ENCODE peak calls at places on chromosomes 12 and 14, in five cellular contexts. One of them, this sample, is unnamed.

GRCh38 chr12:94717112-94717511 is 66.8 kb upstream of the TMCC3 start:
- DNase-seq in NCI-H1694 treated with DMSO at 0.1 percent for 48 hours: no peak
- DNase-seq in transverse colon: no peak
- DNase-seq in endothelial cell: no peak
- DNase-seq in GM03348: no peak
- DNase-seq in this sample: no peak

GRCh38 chr12:101713059-101713682 is 15.7 kb downstream of the CHPT1 start:
- DNase-seq in NCI-H1694 treated with DMSO at 0.1 percent for 48 hours: no peak
- DNase-seq in transverse colon: peak
- DNase-seq in endothelial cell: no peak
- DNase-seq in GM03348: peak
- DNase-seq in this sample: peak

GRCh38 chr14:64760146-64760755 is 56.0 kb downstream of the PLEKHG3 start:
- DNase-seq in NCI-H1694 treated with DMSO at 0.1 percent for 48 hours: peak
- DNase-seq in transverse colon: peak
- DNase-seq in endothelial cell: peak
- DNase-seq in GM03348: peak
- DNase-seq in this sample: no peak

GRCh38 chr14:65422093-65422834 is 9.7 kb downstream of the FUT8 start:
- DNase-seq in NCI-H1694 treated with DMSO at 0.1 percent for 48 hours: no peak
- DNase-seq in transverse colon: no peak
- DNase-seq in endothelial cell: no peak
- DNase-seq in GM03348: no peak
- DNase-seq in this sample: no peak

GRCh38 chr14:39303100-39303499 is 69.4 kb downstream of the MIA2 start:
- DNase-seq in NCI-H1694 treated with DMSO at 0.1 percent for 48 hours: no peak
- DNase-seq in transverse colon: no peak
- DNase-seq in endothelial cell: no peak
- DNase-seq in GM03348: no peak
- DNase-seq in this sample: no peak

GRCh38 chr12:132186857-132187620 is 42.8 kb downstream of the NOC4L start:
- DNase-seq in NCI-H1694 treated with DMSO at 0.1 percent for 48 hours: no peak
- DNase-seq in transverse colon: no peak
- DNase-seq in endothelial cell: no peak
- DNase-seq in GM03348: no peak
- DNase-seq in this sample: no peak

GRCh38 chr12:57280234-57281062 is 29.5 kb upstream of the STAC3 start:
- DNase-seq in NCI-H1694 treated with DMSO at 0.1 percent for 48 hours: no peak
- DNase-seq in transverse colon: peak
- DNase-seq in endothelial cell: no peak
- DNase-seq in GM03348: peak
- DNase-seq in this sample: no peak

GRCh38 chr12:79524507-79525148 is 166.1 kb downstream of the PAWR start:
- DNase-seq in NCI-H1694 treated with DMSO at 0.1 percent for 48 hours: no peak
- DNase-seq in transverse colon: no peak
- DNase-seq in endothelial cell: no peak
- DNase-seq in GM03348: no peak
- DNase-seq in this sample: no peak

GRCh38 chr14:94388027-94388895 is at the start of gene SERPINA1:
- DNase-seq in NCI-H1694 treated with DMSO at 0.1 percent for 48 hours: peak
- DNase-seq in transverse colon: no peak
- DNase-seq in endothelial cell: no peak
- DNase-seq in GM03348: no peak
- DNase-seq in this sample: no peak

GRCh38 chr14:91817566-91818325 is 49.6 kb downstream of the TC2N start:
- DNase-seq in NCI-H1694 treated with DMSO at 0.1 percent for 48 hours: no peak
- DNase-seq in transverse colon: no peak
- DNase-seq in endothelial cell: no peak
- DNase-seq in GM03348: no peak
- DNase-seq in this sample: no peak

GRCh38 chr14:60311417-60311816 is 62.4 kb downstream of the PPM1A start:
- DNase-seq in NCI-H1694 treated with DMSO at 0.1 percent for 48 hours: no peak
- DNase-seq in transverse colon: no peak
- DNase-seq in endothelial cell: no peak
- DNase-seq in GM03348: no peak
- DNase-seq in this sample: peak

GRCh38 chr12:107317751-107318553 is 224.6 kb upstream of the CRY1 start:
- DNase-seq in NCI-H1694 treated with DMSO at 0.1 percent for 48 hours: peak
- DNase-seq in transverse colon: peak
- DNase-seq in endothelial cell: peak
- DNase-seq in GM03348: peak
- DNase-seq in this sample: no peak

GRCh38 chr14:98607341-98607910 is 664.6 kb downstream of the BCL11B start:
- DNase-seq in NCI-H1694 treated with DMSO at 0.1 percent for 48 hours: no peak
- DNase-seq in transverse colon: no peak
- DNase-seq in endothelial cell: no peak
- DNase-seq in GM03348: no peak
- DNase-seq in this sample: no peak

GRCh38 chr12:3123729-3124128 is 46.5 kb downstream of the TSPAN9 start:
- DNase-seq in NCI-H1694 treated with DMSO at 0.1 percent for 48 hours: no peak
- DNase-seq in transverse colon: no peak
- DNase-seq in endothelial cell: no peak
- DNase-seq in GM03348: no peak
- DNase-seq in this sample: no peak

GRCh38 chr14:34465069-34465859 is 3.2 kb upstream of the SPTSSA start:
- DNase-seq in NCI-H1694 treated with DMSO at 0.1 percent for 48 hours: no peak
- DNase-seq in transverse colon: no peak
- DNase-seq in endothelial cell: no peak
- DNase-seq in GM03348: no peak
- DNase-seq in this sample: peak

GRCh38 chr14:65229431-65230286 is 127.3 kb upstream of the MAX start:
- DNase-seq in NCI-H1694 treated with DMSO at 0.1 percent for 48 hours: no peak
- DNase-seq in transverse colon: peak
- DNase-seq in endothelial cell: peak
- DNase-seq in GM03348: peak
- DNase-seq in this sample: peak

GRCh38 chr12:95257541-95257940 is 39.9 kb downstream of the VEZT start:
- DNase-seq in NCI-H1694 treated with DMSO at 0.1 percent for 48 hours: no peak
- DNase-seq in transverse colon: no peak
- DNase-seq in endothelial cell: no peak
- DNase-seq in GM03348: no peak
- DNase-seq in this sample: no peak

GRCh38 chr12:13187399-13187798 is 9.1 kb upstream of the EMP1 start:
- DNase-seq in NCI-H1694 treated with DMSO at 0.1 percent for 48 hours: no peak
- DNase-seq in transverse colon: no peak
- DNase-seq in endothelial cell: no peak
- DNase-seq in GM03348: peak
- DNase-seq in this sample: no peak

GRCh38 chr12:17372508-17372907 is 717.5 kb downstream of the RERGL start:
- DNase-seq in NCI-H1694 treated with DMSO at 0.1 percent for 48 hours: peak
- DNase-seq in transverse colon: no peak
- DNase-seq in endothelial cell: no peak
- DNase-seq in GM03348: no peak
- DNase-seq in this sample: no peak

GRCh38 chr12:10130042-10130441 is at the start of gene CLEC7A:
- DNase-seq in NCI-H1694 treated with DMSO at 0.1 percent for 48 hours: no peak
- DNase-seq in transverse colon: no peak
- DNase-seq in endothelial cell: no peak
- DNase-seq in GM03348: no peak
- DNase-seq in this sample: no peak

GRCh38 chr12:3538691-3539030 is 47.7 kb downstream of the PRMT8 start:
- DNase-seq in NCI-H1694 treated with DMSO at 0.1 percent for 48 hours: no peak
- DNase-seq in transverse colon: no peak
- DNase-seq in endothelial cell: no peak
- DNase-seq in GM03348: no peak
- DNase-seq in this sample: no peak

GRCh38 chr12:52087961-52088820 is 8.7 kb downstream of the SMIM41 start:
- DNase-seq in NCI-H1694 treated with DMSO at 0.1 percent for 48 hours: peak
- DNase-seq in transverse colon: no peak
- DNase-seq in endothelial cell: no peak
- DNase-seq in GM03348: peak
- DNase-seq in this sample: no peak

GRCh38 chr14:104349950-104350349 is 211.6 kb downstream of the KIF26A start:
- DNase-seq in NCI-H1694 treated with DMSO at 0.1 percent for 48 hours: no peak
- DNase-seq in transverse colon: peak
- DNase-seq in endothelial cell: no peak
- DNase-seq in GM03348: no peak
- DNase-seq in this sample: no peak

GRCh38 chr12:33967760-33968159 is 54.5 kb upstream of the ALG10 start:
- DNase-seq in NCI-H1694 treated with DMSO at 0.1 percent for 48 hours: no peak
- DNase-seq in transverse colon: no peak
- DNase-seq in endothelial cell: no peak
- DNase-seq in GM03348: no peak
- DNase-seq in this sample: no peak

GRCh38 chr14:72254940-72255472 is 322.8 kb downstream of the RGS6 start:
- DNase-seq in NCI-H1694 treated with DMSO at 0.1 percent for 48 hours: no peak
- DNase-seq in transverse colon: no peak
- DNase-seq in endothelial cell: no peak
- DNase-seq in GM03348: no peak
- DNase-seq in this sample: no peak

GRCh38 chr14:97058589-97058988 is 261.4 kb downstream of the VRK1 start:
- DNase-seq in NCI-H1694 treated with DMSO at 0.1 percent for 48 hours: no peak
- DNase-seq in transverse colon: no peak
- DNase-seq in endothelial cell: no peak
- DNase-seq in GM03348: no peak
- DNase-seq in this sample: no peak

GRCh38 chr12:122086088-122086487 is 7.5 kb downstream of the MLXIP start:
- DNase-seq in NCI-H1694 treated with DMSO at 0.1 percent for 48 hours: no peak
- DNase-seq in transverse colon: no peak
- DNase-seq in endothelial cell: no peak
- DNase-seq in GM03348: no peak
- DNase-seq in this sample: no peak

GRCh38 chr14:44634692-44635091 is 127.6 kb upstream of the FSCB start:
- DNase-seq in NCI-H1694 treated with DMSO at 0.1 percent for 48 hours: no peak
- DNase-seq in transverse colon: no peak
- DNase-seq in endothelial cell: no peak
- DNase-seq in GM03348: no peak
- DNase-seq in this sample: no peak

GRCh38 chr14:21241218-21241819 is 27.9 kb downstream of the HNRNPC start:
- DNase-seq in NCI-H1694 treated with DMSO at 0.1 percent for 48 hours: peak
- DNase-seq in transverse colon: no peak
- DNase-seq in endothelial cell: no peak
- DNase-seq in GM03348: peak
- DNase-seq in this sample: no peak